ENCODE peak calls at places on chromosome 12, in four cellular contexts. X is small intestine, V is psoas muscle, W is OCI-LY7. B is an unnamed sample.

GRCh38 chr12:104477812-104478388 is 21.2 kb downstream of the CHST11 start:
- DNase-seq in X (no peak), V (no peak), W (no peak), B (no peak)

GRCh38 chr12:64102339-64102738 is 119.8 kb downstream of the KICS2 start:
- DNase-seq in W (no peak), X (no peak), V (no peak), B (no peak)

GRCh38 chr12:76859621-76860020 is 19.2 kb downstream of the CSRP2 start:
- DNase-seq in W (no peak), X (no peak), V (no peak), B (no peak)

GRCh38 chr12:104555650-104556049 is 98.9 kb downstream of the CHST11 start:
- DNase-seq in W (no peak), X (no peak), V (no peak), B (no peak)

GRCh38 chr12:75270157-75270556 is 60.0 kb downstream of the CAPS2 start:
- DNase-seq in V (no peak), W (no peak), X (no peak), B (no peak)

GRCh38 chr12:49339464-49339861 is 2.5 kb upstream of the C1QL4 start:
- DNase-seq in W (no peak), V (no peak), X (peak; percentile 85), B (no peak)

GRCh38 chr12:119601877-119602536 is 8.4 kb downstream of the TMEM233 start:
- DNase-seq in V (no peak), W (no peak), X (no peak), B (no peak)

GRCh38 chr12:69991683-69992297 is 166.8 kb downstream of the MYRFL start:
- DNase-seq in X (no peak), V (no peak), W (no peak), B (no peak)

GRCh38 chr12:41983896-41984295 is 160.8 kb downstream of the GXYLT1 start:
- DNase-seq in V (no peak), X (no peak), W (no peak), B (no peak)

GRCh38 chr12:56987551-56988053 is 18.7 kb downstream of the ZBTB39 start:
- DNase-seq in W (peak; percentile 77), V (peak; percentile 87), X (peak; percentile 74), B (peak; percentile 91)

GRCh38 chr12:59268295-59268809 is 327.5 kb upstream of the SLC16A7 start:
- DNase-seq in X (no peak), W (no peak), V (no peak), B (no peak)

GRCh38 chr12:45433441-45433868 is 217.6 kb downstream of the ANO6 start:
- DNase-seq in W (no peak), V (no peak), X (no peak), B (no peak)
- H3K27ac ChIP-seq in W (no peak overlapping the region), V (peak overlapping the region; percentile 3), X (no peak overlapping the region), B (no peak overlapping the region)

GRCh38 chr12:34388636-34389377 is 366.5 kb downstream of the ALG10 start:
- DNase-seq in W (no peak), X (no peak), V (peak; percentile 23), B (no peak)
- H3K9me3 ChIP-seq in W (peaks cover 6% of the 10 kb centered on the region), X (peaks cover 16% of the 10 kb centered on the region), V (no peaks in the 10 kb centered on the region), B (no peaks in the 10 kb centered on the region)

DNA sequence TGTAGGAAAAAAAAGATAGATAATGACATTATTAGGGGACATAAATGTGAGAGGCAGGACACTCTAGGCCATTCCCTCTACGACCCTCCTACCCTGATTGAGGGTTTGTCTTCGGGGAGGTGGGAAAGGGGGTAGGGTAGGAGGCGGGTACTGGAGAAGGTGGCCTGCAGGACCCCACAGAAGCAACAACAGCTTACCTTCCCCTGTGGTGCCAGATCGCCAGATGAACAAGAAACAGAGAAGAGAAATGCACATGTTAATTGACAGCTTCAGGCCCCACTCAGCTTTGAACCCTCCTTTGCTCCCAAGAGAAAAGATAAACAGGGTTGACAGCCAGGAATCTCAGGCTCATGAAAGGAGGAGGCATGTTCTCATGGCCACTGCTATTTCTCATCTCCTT is 4.8 kb downstream of the PHB2 start:
- DNase-seq in W (no peak), V (no peak), X (no peak), B (no peak)
- H3K4me1 ChIP-seq in W (peaks cover 63% of the 10 kb centered on the region), V (peaks cover 29% of the 10 kb centered on the region), X (peaks cover 6% of the 10 kb centered on the region), B (peaks cover 29% of the 10 kb centered on the region)

DNA sequence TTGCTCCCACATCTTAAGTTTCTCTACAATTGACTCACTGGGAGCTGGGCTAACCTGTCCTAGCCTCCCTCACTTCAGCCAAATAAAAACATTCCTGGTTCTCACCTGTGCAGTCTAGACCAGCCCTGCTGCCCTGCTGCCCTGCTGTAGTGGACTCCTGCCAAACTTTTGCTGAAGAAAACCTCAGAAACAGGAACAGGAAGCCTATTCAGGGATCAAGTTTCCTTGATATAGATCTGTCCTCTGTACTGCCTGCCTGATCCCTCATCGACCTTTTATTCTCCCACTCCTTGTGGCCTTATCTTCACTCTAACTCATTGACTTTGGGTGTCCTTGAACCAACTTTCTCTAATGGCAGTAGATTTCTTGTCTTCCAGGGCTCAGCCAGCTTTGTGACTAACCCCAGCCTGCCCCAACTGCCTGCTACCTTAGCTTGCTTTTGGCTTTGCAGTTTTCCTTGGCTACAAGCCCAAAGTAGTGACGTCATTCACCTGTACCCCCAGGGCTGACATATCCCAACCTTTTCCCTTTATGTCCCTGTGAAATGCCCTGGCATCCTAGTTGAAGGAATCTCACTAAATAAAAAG is 234.8 kb downstream of the DUSP6 start:
- DNase-seq in V (no peak), X (peak; percentile 52), W (no peak), B (no peak)
- H3K27ac ChIP-seq in V (no peak overlapping the region), X (peak overlapping the region; percentile 31), W (no peak overlapping the region), B (no peak overlapping the region)

GRCh38 chr12:93876360-93876759 is 199.2 kb downstream of the CRADD start:
- DNase-seq in X (no peak), V (no peak), W (no peak), B (no peak)
- H3K9me3 ChIP-seq in X (no peaks in the 10 kb centered on the region), V (peaks cover 28% of the 10 kb centered on the region), W (no peaks in the 10 kb centered on the region), B (peaks cover 21% of the 10 kb centered on the region)

GRCh38 chr12:87150969-87151662 is 878.1 kb downstream of the C12orf50 start:
- DNase-seq in W (no peak), V (no peak), X (no peak), B (no peak)
- H3K4me1 ChIP-seq in W (no peaks in the 10 kb centered on the region), V (no peaks in the 10 kb centered on the region), X (no peaks in the 10 kb centered on the region), B (no peaks in the 10 kb centered on the region)

DNA sequence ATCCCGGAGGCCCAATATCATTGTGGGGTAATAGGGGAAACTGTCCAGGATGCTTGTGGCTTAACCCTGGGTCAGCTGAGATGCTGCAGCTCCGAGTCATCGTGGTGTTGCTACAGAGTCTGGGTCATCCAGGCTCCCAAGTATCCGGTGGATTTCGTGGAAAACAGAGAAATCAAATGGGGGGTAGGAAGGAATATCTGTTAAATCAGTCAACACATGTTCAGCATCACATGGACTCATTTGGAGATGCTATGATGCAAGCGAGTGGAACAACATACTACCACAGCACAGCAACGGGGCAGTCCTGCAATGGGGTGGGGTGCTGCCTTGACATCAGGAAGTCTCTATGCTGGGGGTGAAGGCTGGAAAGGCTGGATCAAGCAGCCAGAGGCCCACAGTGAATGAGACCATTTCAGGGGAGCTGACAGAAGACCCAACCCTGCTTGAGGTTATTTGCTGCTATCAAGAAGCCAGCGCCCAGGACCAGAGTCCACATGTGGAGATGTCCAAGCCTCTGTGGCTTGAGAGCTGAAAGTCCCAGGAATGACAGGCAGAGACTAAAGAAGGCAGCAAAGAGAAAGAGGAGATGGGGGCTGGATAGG is 22.9 kb downstream of the VDR start:
- DNase-seq in W (no peak), V (peak; percentile 66), X (peak; percentile 91), B (no peak)
- H3K27ac ChIP-seq in W (no peak overlapping the region), V (no peak overlapping the region), X (peak overlapping the region; percentile 72), B (no peak overlapping the region)

DNA sequence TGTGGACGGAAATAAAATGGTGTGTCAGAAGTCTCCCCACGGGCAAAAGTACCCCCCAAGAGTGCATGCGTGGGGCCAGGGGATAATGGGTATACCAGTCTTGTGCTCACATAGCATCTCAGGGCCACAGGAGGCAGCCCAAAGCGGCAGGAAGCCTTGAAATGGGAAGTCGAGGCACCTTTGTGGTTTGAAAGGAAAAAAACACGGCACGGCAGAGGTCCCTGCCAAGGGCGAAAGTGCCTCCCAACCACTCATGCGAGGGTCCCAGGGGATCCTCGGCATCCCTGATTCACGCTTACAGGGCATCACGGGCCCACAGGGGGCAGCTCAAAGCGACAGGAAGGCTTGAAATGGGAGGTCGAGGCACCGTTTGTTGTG is 583.2 kb downstream of the ALG10 start:
- DNase-seq in X (no peak), V (no peak), W (no peak), B (no peak)
- H3K9me3 ChIP-seq in X (no peaks in the 10 kb centered on the region), V (no peaks in the 10 kb centered on the region), W (no peaks in the 10 kb centered on the region), B (peaks cover 51% of the 10 kb centered on the region)

DNA sequence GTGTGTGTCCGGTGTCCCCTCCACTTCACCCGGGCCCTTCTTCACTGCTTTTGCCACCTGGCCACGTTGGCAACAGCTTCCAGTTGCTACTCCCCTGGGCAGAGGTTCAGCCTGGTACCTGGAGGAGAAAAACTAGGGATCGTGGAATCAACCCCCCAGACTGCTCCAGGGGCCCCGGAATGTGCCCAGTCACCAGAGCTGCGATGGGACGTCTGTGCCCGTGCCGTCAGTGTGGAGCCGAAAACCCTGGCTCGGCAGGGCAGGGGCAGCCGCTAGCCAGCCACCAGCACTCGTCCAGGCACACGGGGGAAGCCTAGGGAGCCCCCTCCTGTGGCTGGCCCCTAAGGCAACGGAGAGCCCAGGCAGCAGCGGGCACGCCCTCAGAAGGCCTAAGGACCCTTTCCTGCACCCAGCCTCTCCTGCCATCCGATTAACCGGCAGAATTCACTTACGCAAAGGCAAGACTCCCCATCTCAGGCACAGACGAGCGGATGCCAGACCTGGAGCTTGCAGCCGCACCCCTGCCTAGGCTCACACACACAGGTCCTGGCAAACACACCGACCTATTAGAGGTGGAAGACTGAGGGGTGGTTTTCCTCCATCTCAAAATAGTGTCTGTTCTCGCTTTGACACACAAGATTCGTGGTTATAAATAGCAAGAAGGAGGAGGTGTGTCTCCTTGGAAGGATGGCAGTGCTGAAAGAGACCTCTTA is 62.6 kb downstream of the FBXL14 start:
- DNase-seq in W (no peak), X (no peak), V (no peak), B (no peak)
- H3K4me1 ChIP-seq in W (peaks cover 49% of the 10 kb centered on the region), X (no peaks in the 10 kb centered on the region), V (peaks cover 9% of the 10 kb centered on the region), B (no peaks in the 10 kb centered on the region)

GRCh38 chr12:3275171-3276041 is 198.2 kb downstream of the TSPAN9 start:
- DNase-seq in X (peak; percentile 45), V (peak; percentile 89), W (peak; percentile 76), B (peak; percentile 69)
- H3K27ac ChIP-seq in X (no peak overlapping the region), V (no peak overlapping the region), W (no peak overlapping the region), B (peak overlapping the region; percentile 57)